ENCODE peak calls at places on chromosome 3, in eight cellular contexts. One of them, this sample, is unnamed.
A peak's percentile ranks its signal among the peaks of the same experiment; 100 is the strongest.

GRCh38 chr3:64730651-64731050 is 42.9 kb upstream of the ADAMTS9 start:
- DNase-seq in K562: no peak
- DNase-seq in HCT116: no peak
- DNase-seq in adrenal gland: no peak
- DNase-seq in tibial nerve: no peak
- DNase-seq in transverse colon: no peak
- DNase-seq in testis: no peak
- DNase-seq in right lobe of liver: no peak
- DNase-seq in this sample: no peak

GRCh38 chr3:160695906-160696305 is 18.9 kb downstream of the ARL14 start:
- DNase-seq in transverse colon: no peak
- DNase-seq in adrenal gland: no peak
- DNase-seq in testis: no peak
- DNase-seq in right lobe of liver: no peak
- DNase-seq in K562: no peak
- DNase-seq in HCT116: no peak
- DNase-seq in tibial nerve: no peak
- DNase-seq in this sample: no peak

GRCh38 chr3:81375921-81376320 is 385.5 kb downstream of the GBE1 start:
- DNase-seq in transverse colon: no peak
- DNase-seq in right lobe of liver: no peak
- DNase-seq in HCT116: no peak
- DNase-seq in testis: no peak
- DNase-seq in adrenal gland: no peak
- DNase-seq in tibial nerve: no peak
- DNase-seq in K562: no peak
- DNase-seq in this sample: no peak

GRCh38 chr3:13141991-13142412 is 68.8 kb upstream of the IQSEC1 start:
- DNase-seq in HCT116: no peak
- DNase-seq in transverse colon: no peak
- DNase-seq in right lobe of liver: peak; percentile 12
- DNase-seq in tibial nerve: no peak
- DNase-seq in K562: peak; percentile 67
- DNase-seq in adrenal gland: peak; percentile 40
- DNase-seq in testis: peak; percentile 58
- DNase-seq in this sample: peak; percentile 29

GRCh38 chr3:183502782-183503181 is 52.7 kb downstream of the KLHL6 start:
- DNase-seq in adrenal gland: no peak
- DNase-seq in testis: peak; percentile 66
- DNase-seq in transverse colon: no peak
- DNase-seq in K562: no peak
- DNase-seq in HCT116: no peak
- DNase-seq in tibial nerve: no peak
- DNase-seq in right lobe of liver: peak; percentile 53
- DNase-seq in this sample: peak; percentile 8

GRCh38 chr3:54931182-54931581 is 3.3 kb upstream of the LRTM1 start:
- DNase-seq in transverse colon: no peak
- DNase-seq in tibial nerve: no peak
- DNase-seq in HCT116: no peak
- DNase-seq in K562: no peak
- DNase-seq in adrenal gland: no peak
- DNase-seq in testis: no peak
- DNase-seq in right lobe of liver: no peak
- DNase-seq in this sample: no peak

GRCh38 chr3:153052096-153052460 is 109.9 kb upstream of the RAP2B start:
- DNase-seq in HCT116: peak; percentile 95
- DNase-seq in right lobe of liver: no peak
- DNase-seq in adrenal gland: peak; percentile 35
- DNase-seq in transverse colon: peak; percentile 27
- DNase-seq in testis: peak; percentile 28
- DNase-seq in tibial nerve: no peak
- DNase-seq in K562: peak; percentile 56
- DNase-seq in this sample: no peak

GRCh38 chr3:159765025-159765859 is 223.4 kb upstream of the IL12A start:
- DNase-seq in right lobe of liver: peak; percentile 64
- DNase-seq in testis: peak; percentile 30
- DNase-seq in tibial nerve: no peak
- DNase-seq in adrenal gland: peak; percentile 68
- DNase-seq in K562: no peak
- DNase-seq in HCT116: peak; percentile 85
- DNase-seq in transverse colon: peak; percentile 66
- DNase-seq in this sample: peak; percentile 88

GRCh38 chr3:167736264-167736787 is 805 bp downstream of the SERPINI1 start:
- DNase-seq in tibial nerve: no peak
- DNase-seq in transverse colon: no peak
- DNase-seq in K562: no peak
- DNase-seq in adrenal gland: no peak
- DNase-seq in HCT116: no peak
- DNase-seq in right lobe of liver: no peak
- DNase-seq in testis: no peak
- DNase-seq in this sample: no peak

GRCh38 chr3:34881026-34881425 is 758.3 kb upstream of the ARPP21 start:
- DNase-seq in adrenal gland: no peak
- DNase-seq in transverse colon: no peak
- DNase-seq in testis: no peak
- DNase-seq in tibial nerve: no peak
- DNase-seq in right lobe of liver: no peak
- DNase-seq in K562: no peak
- DNase-seq in HCT116: no peak
- DNase-seq in this sample: no peak

GRCh38 chr3:169146866-169147245 is 516.7 kb downstream of the MECOM start:
- DNase-seq in adrenal gland: no peak
- DNase-seq in tibial nerve: no peak
- DNase-seq in K562: no peak
- DNase-seq in right lobe of liver: no peak
- DNase-seq in testis: no peak
- DNase-seq in transverse colon: no peak
- DNase-seq in HCT116: no peak
- DNase-seq in this sample: no peak

GRCh38 chr3:173893066-173893465 is 495.5 kb downstream of the NLGN1 start:
- DNase-seq in HCT116: no peak
- DNase-seq in tibial nerve: no peak
- DNase-seq in K562: no peak
- DNase-seq in transverse colon: no peak
- DNase-seq in testis: no peak
- DNase-seq in adrenal gland: no peak
- DNase-seq in right lobe of liver: no peak
- DNase-seq in this sample: no peak

DNA sequence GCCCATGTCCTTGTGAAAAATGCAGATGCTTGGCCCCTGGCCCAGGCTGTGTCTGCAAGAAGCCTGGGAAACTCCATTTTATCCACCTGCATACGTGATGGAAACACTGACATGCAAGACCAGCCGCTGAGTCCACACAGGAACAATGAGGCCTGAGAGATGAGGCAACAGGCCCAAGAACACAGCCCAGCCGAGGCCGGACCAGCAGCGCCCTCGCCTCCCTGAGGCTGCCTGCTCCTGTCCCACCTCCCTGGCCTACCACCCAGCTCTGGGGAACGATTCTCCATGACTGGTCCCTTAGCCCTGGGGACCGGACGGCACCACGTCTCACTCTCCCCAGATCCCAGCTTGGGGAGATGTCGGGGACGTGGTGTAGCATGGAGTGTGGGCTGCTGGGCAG is 47.5 kb downstream of the HMCES start:
- DNase-seq in HCT116: no peak
- DNase-seq in tibial nerve: no peak
- DNase-seq in K562: no peak
- DNase-seq in adrenal gland: no peak
- DNase-seq in right lobe of liver: no peak
- DNase-seq in transverse colon: no peak
- DNase-seq in testis: no peak
- DNase-seq in this sample: no peak
- TF ChIP-seq POLR2A in HCT116: no peak
- TF ChIP-seq POLR2A in tibial nerve: no peak
- TF ChIP-seq POLR2A in K562: no peak
- TF ChIP-seq POLR2A in adrenal gland: no peak
- TF ChIP-seq POLR2A in right lobe of liver: no peak
- TF ChIP-seq POLR2A in transverse colon: no peak
- TF ChIP-seq POLR2A in testis: no peak
- TF ChIP-seq POLR2A in this sample: no peak

DNA sequence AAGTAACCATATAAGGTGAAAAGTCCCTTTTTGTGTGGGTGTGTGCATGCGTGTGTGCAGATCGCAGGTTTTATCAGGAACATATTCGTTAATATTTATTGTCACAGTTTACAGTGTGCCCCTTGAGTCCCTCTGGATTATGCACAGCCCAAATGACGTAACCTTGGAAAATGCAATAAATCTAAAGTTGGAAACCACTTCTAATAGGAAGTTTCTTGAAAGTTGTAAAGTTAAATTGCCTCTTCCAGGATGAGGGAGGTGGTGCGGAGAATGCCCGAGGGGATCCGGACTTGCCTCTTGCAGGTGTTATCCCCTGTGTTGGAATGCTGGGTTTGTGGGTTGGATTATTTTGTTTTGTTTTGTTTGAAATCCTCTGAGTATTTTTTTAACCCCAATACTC is 143.3 kb downstream of the CMSS1 start:
- DNase-seq in testis: no peak
- DNase-seq in HCT116: no peak
- DNase-seq in K562: no peak
- DNase-seq in adrenal gland: no peak
- DNase-seq in transverse colon: no peak
- DNase-seq in tibial nerve: no peak
- DNase-seq in right lobe of liver: no peak
- DNase-seq in this sample: no peak
- H3K4me1 ChIP-seq in testis: peaks cover 7% of the 10 kb centered on the region
- H3K4me1 ChIP-seq in HCT116: no peaks in the 10 kb centered on the region
- H3K4me1 ChIP-seq in K562: no peaks in the 10 kb centered on the region
- H3K4me1 ChIP-seq in adrenal gland: peaks cover 6% of the 10 kb centered on the region
- H3K4me1 ChIP-seq in transverse colon: no peaks in the 10 kb centered on the region
- H3K4me1 ChIP-seq in tibial nerve: no peaks in the 10 kb centered on the region
- H3K4me1 ChIP-seq in right lobe of liver: no peaks in the 10 kb centered on the region
- H3K4me1 ChIP-seq in this sample: peaks cover 23% of the 10 kb centered on the region

GRCh38 chr3:127762077-127762786 is 60.1 kb downstream of the MGLL start:
- DNase-seq in testis: peak; percentile 64
- DNase-seq in adrenal gland: no peak
- DNase-seq in right lobe of liver: no peak
- DNase-seq in tibial nerve: no peak
- DNase-seq in transverse colon: peak; percentile 51
- DNase-seq in K562: no peak
- DNase-seq in HCT116: no peak
- DNase-seq in this sample: no peak

GRCh38 chr3:127762787-127763105 is 59.6 kb downstream of the MGLL start:
- DNase-seq in right lobe of liver: no peak
- DNase-seq in transverse colon: no peak
- DNase-seq in K562: no peak
- DNase-seq in tibial nerve: no peak
- DNase-seq in testis: no peak
- DNase-seq in HCT116: no peak
- DNase-seq in adrenal gland: no peak
- DNase-seq in this sample: no peak

GRCh38 chr3:127759826-127760225 is 62.5 kb downstream of the MGLL start:
- DNase-seq in testis: no peak
- DNase-seq in tibial nerve: no peak
- DNase-seq in HCT116: no peak
- DNase-seq in K562: no peak
- DNase-seq in right lobe of liver: no peak
- DNase-seq in adrenal gland: no peak
- DNase-seq in transverse colon: no peak
- DNase-seq in this sample: no peak

GRCh38 chr3:127760361-127760760 is 62.0 kb downstream of the MGLL start:
- DNase-seq in K562: no peak
- DNase-seq in testis: no peak
- DNase-seq in tibial nerve: no peak
- DNase-seq in transverse colon: no peak
- DNase-seq in HCT116: no peak
- DNase-seq in adrenal gland: no peak
- DNase-seq in right lobe of liver: no peak
- DNase-seq in this sample: no peak

DNA sequence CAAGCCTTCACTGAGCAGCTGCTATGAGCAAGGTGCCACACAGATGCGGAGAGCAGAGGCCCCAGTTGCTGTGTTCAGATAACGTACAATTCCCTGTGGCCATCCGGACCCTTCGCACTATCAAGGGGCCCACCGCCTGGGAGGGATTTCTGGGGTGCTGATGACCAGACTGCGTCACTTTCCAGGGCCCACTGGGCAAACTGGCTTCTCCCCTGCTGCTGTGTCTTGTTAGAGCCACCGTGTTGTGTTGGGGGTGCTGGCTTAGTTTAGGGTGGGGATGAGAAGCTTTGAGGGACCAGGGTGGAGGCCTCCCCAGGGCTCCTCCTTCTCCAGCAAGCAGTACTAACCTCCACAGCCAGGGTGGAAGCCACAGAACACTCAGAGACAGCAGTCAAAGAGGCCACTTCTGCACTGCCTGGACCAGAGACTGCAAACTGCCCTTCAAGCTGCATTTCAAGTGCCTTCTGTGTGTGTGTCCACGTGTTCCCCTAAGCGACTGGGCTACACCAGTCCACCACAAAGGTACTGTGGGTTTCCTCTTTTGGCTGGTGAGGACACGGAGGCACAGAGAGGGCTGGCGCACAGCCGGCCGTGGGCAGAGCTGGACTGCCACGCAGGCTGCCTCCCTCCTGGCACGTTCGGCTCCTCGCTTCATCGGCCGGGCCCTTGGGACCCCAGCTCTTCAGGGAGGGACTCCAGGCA is 61.1 kb downstream of the MGLL start:
- DNase-seq in transverse colon: peak; percentile 36
- DNase-seq in tibial nerve: no peak
- DNase-seq in HCT116: no peak
- DNase-seq in adrenal gland: no peak
- DNase-seq in right lobe of liver: no peak
- DNase-seq in K562: no peak
- DNase-seq in testis: no peak
- DNase-seq in this sample: no peak
- TF ChIP-seq POLR2A in transverse colon: no peak
- TF ChIP-seq POLR2A in tibial nerve: no peak
- TF ChIP-seq POLR2A in HCT116: no peak
- TF ChIP-seq POLR2A in adrenal gland: no peak
- TF ChIP-seq POLR2A in right lobe of liver: no peak
- TF ChIP-seq POLR2A in K562: no peak
- TF ChIP-seq POLR2A in testis: no peak
- TF ChIP-seq POLR2A in this sample: no peak

DNA sequence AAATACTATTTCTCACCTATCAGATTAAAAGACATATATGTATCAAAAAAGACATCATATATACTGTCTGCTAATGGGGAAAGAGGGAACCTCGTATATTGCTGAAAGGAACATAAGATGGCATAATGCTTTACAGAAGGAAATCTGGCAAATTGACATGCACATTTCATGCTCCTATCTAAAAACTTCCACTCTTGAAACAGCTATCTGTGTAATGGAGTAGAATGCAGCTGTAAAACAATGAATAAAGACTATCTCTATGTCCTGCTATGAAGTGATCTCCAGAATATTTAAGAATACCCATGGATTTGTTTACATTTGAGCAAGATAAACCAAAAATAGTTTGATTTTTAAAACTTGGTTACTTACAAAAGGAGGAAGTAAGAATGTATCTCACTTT is 107.4 kb downstream of the TBL1XR1 start:
- DNase-seq in HCT116: no peak
- DNase-seq in right lobe of liver: no peak
- DNase-seq in testis: no peak
- DNase-seq in transverse colon: no peak
- DNase-seq in adrenal gland: no peak
- DNase-seq in K562: no peak
- DNase-seq in tibial nerve: no peak
- DNase-seq in this sample: no peak
- H3K4me1 ChIP-seq in HCT116: no peaks in the 10 kb centered on the region
- H3K4me1 ChIP-seq in right lobe of liver: no peaks in the 10 kb centered on the region
- H3K4me1 ChIP-seq in testis: no peaks in the 10 kb centered on the region
- H3K4me1 ChIP-seq in transverse colon: peaks cover 20% of the 10 kb centered on the region
- H3K4me1 ChIP-seq in adrenal gland: peaks cover 31% of the 10 kb centered on the region
- H3K4me1 ChIP-seq in K562: no peaks in the 10 kb centered on the region
- H3K4me1 ChIP-seq in tibial nerve: no peaks in the 10 kb centered on the region
- H3K4me1 ChIP-seq in this sample: peaks cover 15% of the 10 kb centered on the region